ENCODE peak calls at places on chromosomes 1 and 21, in nine cellular contexts. D, N, M, B, F, Z, L, X and H are unnamed samples.
A peak's percentile ranks its signal among the peaks of the same experiment; 100 is the strongest.

GRCh38 chr1:17167783-17168479 is 37.0 kb upstream of the PADI1 start:
- DNase-seq in D (no peak), N (no peak), M (no peak), B (no peak), F (no peak), Z (no peak), L (no peak), X (peak; percentile 24), H (peak; percentile 92)

GRCh38 chr1:239672256-239672655 is 285.9 kb downstream of the CHRM3 start:
- DNase-seq in D (no peak), N (no peak), M (no peak), B (no peak), F (no peak), Z (no peak), L (no peak), X (no peak), H (peak; percentile 65)

GRCh38 chr1:27332536-27333281 is 9.1 kb upstream of the SYTL1 start:
- DNase-seq in D (peak; percentile 12), N (peak; percentile 65), M (peak; percentile 80), B (no peak), F (no peak), Z (peak; percentile 63), L (peak; percentile 65), X (no peak), H (peak; percentile 21)

GRCh38 chr1:37755290-37755689 is 9.6 kb downstream of the EPHA10 start:
- DNase-seq in D (no peak), N (peak; percentile 57), M (no peak), B (no peak), F (no peak), Z (no peak), L (no peak), X (no peak), H (no peak)

GRCh38 chr1:67970088-67970487 is 80.3 kb downstream of the DIRAS3 start:
- DNase-seq in D (no peak), N (no peak), M (no peak), B (no peak), F (no peak), Z (no peak), L (no peak), X (no peak), H (no peak)

GRCh38 chr1:23177438-23178380 is 9.1 kb upstream of the LUZP1 start:
- DNase-seq in D (peak; percentile 74), N (peak; percentile 63), M (peak; percentile 82), B (peak; percentile 38), F (peak; percentile 79), Z (peak; percentile 64), L (peak; percentile 44), X (peak; percentile 85), H (peak; percentile 72)

GRCh38 chr1:113981962-113982931 is 3.0 kb downstream of the OLFML3 start:
- DNase-seq in D (no peak), N (no peak), M (no peak), B (no peak), F (peak; percentile 79), Z (peak; percentile 50), L (no peak), X (no peak), H (no peak)

GRCh38 chr21:45454924-45455315 is 50.0 kb downstream of the COL18A1 start:
- DNase-seq in D (no peak), N (no peak), M (no peak), B (no peak), F (no peak), Z (no peak), L (no peak), X (no peak), H (peak; percentile 4)

GRCh38 chr1:3593745-3594144 is 17.6 kb downstream of the MEGF6 start:
- DNase-seq in D (no peak), N (no peak), M (no peak), B (no peak), F (no peak), Z (no peak), L (no peak), X (no peak), H (no peak)

GRCh38 chr1:89274431-89274857 is 1.8 kb upstream of the GBP5 start:
- DNase-seq in D (peak; percentile 40), N (no peak), M (no peak), B (no peak), F (no peak), Z (no peak), L (no peak), X (no peak), H (peak; percentile 34)

GRCh38 chr1:88779880-88780279 is 95.8 kb downstream of the PKN2 start:
- DNase-seq in D (no peak), N (no peak), M (no peak), B (no peak), F (no peak), Z (no peak), L (no peak), X (no peak), H (no peak)

GRCh38 chr1:202619528-202619927 is 90.7 kb downstream of the SYT2 start:
- DNase-seq in D (no peak), N (no peak), M (no peak), B (no peak), F (no peak), Z (no peak), L (no peak), X (no peak), H (no peak)

GRCh38 chr1:23168079-23168461 is 586 bp downstream of the LUZP1 start:
- DNase-seq in D (no peak), N (peak; percentile 40), M (no peak), B (no peak), F (peak; percentile 43), Z (no peak), L (peak; percentile 26), X (peak; percentile 70), H (no peak)

GRCh38 chr1:52423771-52424170 is 19.4 kb downstream of the PRPF38A start:
- DNase-seq in D (no peak), N (peak; percentile 64), M (no peak), B (no peak), F (no peak), Z (no peak), L (peak; percentile 56), X (no peak), H (no peak)

GRCh38 chr1:223776075-223776814 is 63.9 kb downstream of the CAPN2 start:
- DNase-seq in D (no peak), N (peak; percentile 58), M (no peak), B (no peak), F (peak; percentile 55), Z (no peak), L (no peak), X (no peak), H (peak; percentile 70)

GRCh38 chr1:94803517-94804441 is 16.4 kb upstream of the SLC44A3 start:
- DNase-seq in D (peak; percentile 38), N (no peak), M (no peak), B (no peak), F (no peak), Z (no peak), L (no peak), X (no peak), H (no peak)